ENCODE peak calls at places on chromosomes 6 and 20, in nine cellular contexts. D, P, S, G, I, F, W, K and R are unnamed samples. For H3K36me3, the result is how much of the 10 kb centered on the place peaks cover.

GRCh38 chr6:156454867-156455266 is 322.3 kb upstream of the ARID1B start:
- DNase-seq in P (no peak), W (no peak), S (no peak), K (no peak), F (no peak), D (no peak), I (no peak), G (no peak), R (no peak)

GRCh38 chr20:37348643-37349516 is 2.9 kb downstream of the SRC start:
- DNase-seq in K (no peak), S (no peak), D (no peak), I (no peak), W (no peak), F (no peak), P (no peak), G (peak), R (no peak)

GRCh38 chr6:2990179-2990931 is 9.3 kb upstream of the NQO2 start:
- DNase-seq in P (no peak), I (no peak), W (no peak), F (no peak), D (no peak), G (peak), S (no peak), K (no peak), R (no peak)

GRCh38 chr20:61804896-61805295 is 260.8 kb downstream of the TAF4 start:
- DNase-seq in K (no peak), F (no peak), W (no peak), I (no peak), P (no peak), D (no peak), G (no peak), S (peak), R (no peak)

GRCh38 chr6:38404355-38404754 is 235.4 kb downstream of the BTBD9 start:
- DNase-seq in I (peak), D (no peak), W (no peak), F (no peak), S (no peak), K (peak), G (no peak), P (no peak), R (no peak)

GRCh38 chr6:96939019-96939805 is 14.7 kb downstream of the KLHL32 start:
- DNase-seq in F (no peak), D (peak), K (no peak), G (no peak), W (no peak), P (no peak), I (no peak), S (no peak), R (no peak)

GRCh38 chr6:32216292-32216691 is 7.6 kb downstream of the NOTCH4 start:
- DNase-seq in W (no peak), F (no peak), S (no peak), D (no peak), K (no peak), G (no peak), P (no peak), I (no peak), R (no peak)

GRCh38 chr20:23145281-23145700 is 59.2 kb upstream of the CD93 start:
- DNase-seq in S (no peak), F (no peak), I (no peak), K (no peak), W (no peak), G (peak), D (no peak), P (no peak), R (no peak)

GRCh38 chr6:47278545-47278944 is 31.2 kb downstream of the TNFRSF21 start:
- DNase-seq in F (no peak), D (no peak), S (no peak), W (no peak), P (no peak), G (no peak), I (no peak), K (peak), R (no peak)

GRCh38 chr6:109713097-109713496 is 22.0 kb downstream of the FIG4 start:
- DNase-seq in F (no peak), S (no peak), G (no peak), D (no peak), K (no peak), P (no peak), I (no peak), W (no peak), R (no peak)

GRCh38 chr6:168124161-168124560 is 45.1 kb upstream of the FRMD1 start:
- DNase-seq in I (no peak), P (no peak), S (no peak), F (no peak), K (no peak), W (no peak), G (no peak), D (no peak), R (no peak)

GRCh38 chr6:43868467-43868866 is 98.5 kb downstream of the VEGFA start:
- DNase-seq in F (no peak), G (no peak), D (no peak), I (no peak), W (no peak), S (no peak), K (no peak), P (no peak), R (no peak)

GRCh38 chr6:45746046-45746445 is 269.6 kb downstream of the CLIC5 start:
- DNase-seq in F (no peak), D (no peak), G (no peak), I (no peak), W (no peak), K (no peak), P (no peak), S (no peak), R (no peak)

GRCh38 chr20:47934761-47935160 is 149.5 kb upstream of the SULF2 start:
- DNase-seq in K (no peak), P (no peak), W (no peak), D (no peak), I (no peak), F (no peak), G (no peak), S (no peak), R (no peak)

GRCh38 chr6:140160909-140161308 is 786.5 kb upstream of the CITED2 start:
- DNase-seq in I (no peak), W (no peak), S (no peak), P (no peak), K (no peak), G (no peak), F (no peak), D (no peak), R (no peak)

GRCh38 chr6:71254323-71254722 is 34.3 kb upstream of the OGFRL1 start:
- DNase-seq in G (no peak), P (no peak), K (no peak), I (peak), W (no peak), D (no peak), S (no peak), F (no peak), R (no peak)

GRCh38 chr6:31194271-31194834 is 23.9 kb upstream of the POU5F1 start:
- DNase-seq in W (no peak), P (no peak), I (no peak), G (no peak), D (no peak), F (no peak), S (no peak), K (no peak), R (no peak)

GRCh38 chr6:127968394-127968793 is 67.5 kb upstream of the THEMIS start:
- DNase-seq in W (no peak), F (no peak), P (no peak), D (no peak), G (no peak), I (no peak), K (no peak), S (no peak), R (no peak)

GRCh38 chr20:17431621-17432364 is 99.4 kb downstream of the BFSP1 start:
- DNase-seq in G (peak), S (no peak), P (no peak), D (no peak), F (no peak), I (peak), W (no peak), K (peak), R (no peak)

GRCh38 chr6:8029243-8029870 is 34.8 kb downstream of the BLOC1S5 start:
- DNase-seq in I (no peak), G (no peak), F (no peak), K (no peak), W (no peak), S (no peak), P (no peak), D (no peak), R (no peak)

GRCh38 chr6:147970970-147971369 is 371.7 kb upstream of the SASH1 start:
- DNase-seq in W (no peak), G (no peak), D (no peak), F (no peak), I (peak), K (peak), S (no peak), P (no peak), R (no peak)

GRCh38 chr6:137313928-137314855 is 95.0 kb upstream of the IFNGR1 start:
- DNase-seq in G (peak), W (peak), S (peak), D (no peak), P (peak), F (peak), K (peak), I (peak), R (peak)

GRCh38 chr6:39880521-39881048 is 53.7 kb downstream of the MOCS1 start:
- DNase-seq in P (no peak), G (no peak), S (no peak), F (no peak), D (no peak), I (no peak), K (no peak), W (no peak), R (no peak)

GRCh38 chr6:111750753-111751684 is 122.2 kb downstream of the FYN start:
- DNase-seq in K (no peak), D (no peak), P (no peak), W (peak), S (no peak), I (peak), G (no peak), F (no peak), R (peak)

GRCh38 chr6:44537306-44538049 is 150.0 kb downstream of the CDC5L start:
- DNase-seq in D (no peak), S (no peak), G (no peak), I (no peak), P (no peak), F (no peak), W (no peak), K (no peak), R (no peak)

GRCh38 chr6:44442235-44442634 is 54.7 kb downstream of the CDC5L start:
- DNase-seq in W (no peak), I (no peak), S (no peak), G (no peak), P (no peak), F (no peak), D (no peak), K (no peak), R (no peak)

GRCh38 chr6:12345694-12346058 is 55.5 kb downstream of the EDN1 start:
- DNase-seq in I (no peak), S (no peak), P (no peak), K (no peak), D (no peak), F (no peak), G (no peak), W (no peak), R (no peak)

GRCh38 chr6:90753820-90754604 is 167.1 kb upstream of the MAP3K7 start:
- DNase-seq in D (no peak), W (no peak), F (no peak), I (no peak), K (no peak), G (no peak), S (no peak), P (no peak), R (no peak)

GRCh38 chr6:21121737-21122136 is 471.8 kb upstream of the SOX4 start:
- DNase-seq in D (no peak), F (no peak), S (no peak), W (no peak), P (no peak), K (no peak), I (no peak), G (no peak), R (no peak)

GRCh38 chr6:131843768-131844167 is 35.9 kb downstream of the ENPP1 start:
- DNase-seq in P (no peak), I (no peak), G (no peak), D (no peak), K (no peak), S (no peak), W (no peak), F (no peak), R (no peak)

GRCh38 chr6:5674723-5675122 is 332.0 kb downstream of the NRN1 start:
- DNase-seq in W (no peak), D (no peak), G (no peak), I (no peak), S (no peak), F (no peak), K (no peak), P (no peak), R (no peak)

GRCh38 chr6:169224185-169224695 is 29.4 kb downstream of the THBS2 start:
- DNase-seq in D (peak), G (peak), W (no peak), F (no peak), P (no peak), I (no peak), S (no peak), K (peak), R (no peak)
- H3K36me3 ChIP-seq in D (half or more), G (under half), W (under half), F (under half), P (half or more), I (under half), S (under half), K (under half), R (under half)

GRCh38 chr20:38645980-38646858 is 44.6 kb downstream of the ARHGAP40 start:
- DNase-seq in D (peak), W (peak), K (peak), S (peak), P (peak), I (peak), G (peak), F (no peak), R (peak)
- H3K4me3 ChIP-seq in D (no peak), W (no peak), K (no peak), S (no peak), P (no peak), I (peak), G (no peak), F (no peak), R (peak)

GRCh38 chr20:32241807-32242206 is 34.1 kb downstream of the POFUT1 start:
- DNase-seq in D (no peak), P (no peak), F (no peak), K (no peak), W (no peak), I (no peak), G (no peak), S (no peak), R (no peak)
- H3K36me3 ChIP-seq in D (under half), P (under half), F (under half), K (under half), W (under half), I (under half), G (under half), S (under half), R (under half)

DNA sequence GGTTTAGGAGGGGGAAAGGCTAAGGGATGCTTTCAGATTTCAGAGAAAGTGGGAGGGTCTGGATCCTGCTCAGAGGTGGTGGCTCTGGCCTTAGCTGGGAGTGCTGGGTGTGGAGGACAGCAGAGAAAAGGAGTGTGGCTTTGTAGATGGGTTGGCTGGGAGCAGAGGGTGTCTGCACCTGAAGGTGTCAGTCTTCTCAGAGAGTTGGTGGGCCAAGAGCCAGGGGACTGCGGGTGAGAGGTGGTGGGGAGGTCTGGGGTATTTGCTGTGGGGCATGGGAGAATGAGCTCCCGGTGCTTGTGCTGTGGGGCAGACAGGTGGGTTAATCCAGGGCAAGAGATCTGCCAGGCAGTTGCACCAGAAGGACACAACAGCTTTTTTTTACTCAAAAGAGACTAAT is 67.4 kb downstream of the TOX2 start:
- DNase-seq in K (no peak), F (no peak), S (no peak), D (no peak), I (no peak), G (no peak), W (no peak), P (no peak), R (no peak)
- H3K4me3 ChIP-seq in K (no peak), F (no peak), S (no peak), D (no peak), I (no peak), G (no peak), W (no peak), P (no peak), R (no peak)

GRCh38 chr6:33443025-33443424 is 11.4 kb upstream of the ZBTB9 start:
- DNase-seq in D (no peak), W (no peak), G (no peak), K (no peak), F (no peak), I (no peak), P (no peak), S (no peak), R (no peak)
- H3K36me3 ChIP-seq in D (under half), W (under half), G (under half), K (under half), F (under half), I (half or more), P (half or more), S (under half), R (under half)

GRCh38 chr6:113585246-113585645 is 271.9 kb upstream of the MARCKS start:
- DNase-seq in P (no peak), G (no peak), D (no peak), K (no peak), S (no peak), W (no peak), I (no peak), F (no peak), R (no peak)

GRCh38 chr6:113588646-113589045 is 268.5 kb upstream of the MARCKS start:
- DNase-seq in K (no peak), W (no peak), S (no peak), I (no peak), D (no peak), F (no peak), P (no peak), G (no peak), R (no peak)

GRCh38 chr6:113586966-113587699 is 270.0 kb upstream of the MARCKS start:
- DNase-seq in W (no peak), K (no peak), P (no peak), I (no peak), F (no peak), S (no peak), G (no peak), D (no peak), R (no peak)

GRCh38 chr6:113584767-113585166 is 272.4 kb upstream of the MARCKS start:
- DNase-seq in K (no peak), D (no peak), F (no peak), S (no peak), W (no peak), P (no peak), G (no peak), I (no peak), R (no peak)

DNA sequence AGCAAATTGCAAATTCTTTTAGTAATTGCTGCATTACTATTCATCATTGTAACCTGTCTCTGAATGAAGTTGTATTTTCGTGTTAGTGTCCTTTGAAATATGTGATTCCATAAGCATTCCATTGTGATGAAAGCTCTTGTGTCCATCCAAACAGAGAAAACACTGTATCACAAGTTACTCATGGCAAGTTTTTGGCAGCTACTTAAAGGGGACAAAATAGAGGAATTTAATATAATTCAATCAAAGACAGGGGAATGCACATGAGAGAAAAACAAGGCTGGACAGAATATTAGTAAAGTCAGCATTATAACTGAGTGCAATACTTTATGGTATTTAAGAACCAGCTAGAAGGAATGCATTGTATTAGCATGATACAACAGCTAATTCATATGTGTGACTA is 270.7 kb upstream of the MARCKS start:
- DNase-seq in W (no peak), S (no peak), G (no peak), D (peak), F (no peak), I (no peak), P (no peak), K (no peak), R (no peak)
- H3K4me3 ChIP-seq in W (no peak), S (no peak), G (no peak), D (no peak), F (peak), I (no peak), P (no peak), K (no peak), R (no peak)

DNA sequence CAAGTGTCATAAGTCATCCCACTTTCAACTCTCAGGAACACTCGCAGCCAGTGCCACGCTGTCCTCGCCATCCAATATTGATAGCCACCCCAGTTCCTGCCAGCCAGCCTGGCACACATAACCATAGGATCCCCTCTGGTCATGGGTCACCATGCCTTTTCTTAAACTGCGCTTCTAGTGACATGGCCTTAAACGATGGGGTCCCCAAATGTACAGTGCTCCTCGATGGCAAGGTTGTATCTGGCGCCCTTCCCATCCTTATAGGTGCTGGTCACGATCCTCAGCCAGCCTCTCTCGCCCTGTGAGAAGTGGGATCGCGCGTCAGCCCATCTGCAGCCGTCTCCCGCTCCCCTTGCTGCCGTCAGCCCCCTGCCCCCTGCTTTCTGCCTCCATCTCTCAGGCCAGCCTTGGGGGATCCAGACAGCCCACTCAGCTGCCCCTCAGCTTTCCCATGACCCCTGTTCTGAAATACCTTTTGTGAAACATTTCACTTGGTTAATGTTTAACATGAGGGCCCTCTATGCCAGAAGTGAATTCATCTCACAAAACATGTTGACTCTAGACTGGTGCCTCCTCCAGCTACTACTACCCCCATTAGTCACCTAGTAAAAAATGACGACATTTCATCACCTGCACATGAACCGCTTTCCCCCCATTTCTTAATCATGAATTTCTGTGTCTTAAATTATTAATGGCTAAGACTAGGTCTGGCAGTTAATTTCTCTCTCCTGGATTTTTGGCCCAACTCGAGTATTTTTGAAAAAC is 11.4 kb downstream of the CTSZ start:
- DNase-seq in I (no peak), W (no peak), P (no peak), F (no peak), K (peak), G (no peak), D (no peak), S (peak), R (no peak)
- H3K36me3 ChIP-seq in I (half or more), W (under half), P (half or more), F (under half), K (under half), G (under half), D (under half), S (under half), R (under half)

GRCh38 chr20:38930242-38930569 is 4.0 kb downstream of the FAM83D start:
- DNase-seq in K (no peak), D (no peak), P (no peak), S (no peak), I (no peak), G (no peak), W (no peak), F (no peak), R (no peak)

GRCh38 chr20:38924718-38925117 is 1.5 kb upstream of the FAM83D start:
- DNase-seq in W (no peak), K (no peak), D (no peak), I (no peak), F (no peak), P (no peak), S (no peak), G (no peak), R (no peak)

GRCh38 chr20:38926142-38926933 is at the start of gene FAM83D:
- DNase-seq in S (peak), W (peak), D (peak), P (peak), F (peak), I (peak), K (peak), G (peak), R (peak)

GRCh38 chr20:38926934-38927616 is 858 bp downstream of the FAM83D start:
- DNase-seq in K (no peak), W (no peak), S (no peak), P (no peak), F (no peak), D (no peak), I (peak), G (no peak), R (no peak)

GRCh38 chr20:38927902-38928578 is 1.8 kb downstream of the FAM83D start:
- DNase-seq in D (no peak), F (no peak), I (peak), K (no peak), P (no peak), G (no peak), S (peak), W (no peak), R (no peak)
- H3K4me3 ChIP-seq in D (no peak), F (no peak), I (peak), K (peak), P (peak), G (no peak), S (no peak), W (no peak), R (peak)